ENCODE peak calls at places on chromosomes 13 and 19, in nine cellular contexts. N is right lobe of liver; R is HCT116; V is right atrium auricular region; M is fibroblast of lung; A is effector memory CD4-positive, alpha-beta T cell; I is psoas muscle; O is pancreas; C is H9. E is an unnamed sample. For H3K9me3, the result is how much of the 10 kb centered on the place peaks cover.

GRCh38 chr13:33262997-33263396 is 22.6 kb downstream of the STARD13 start:
- DNase-seq in C (no peak), R (no peak), V (no peak), M (no peak), O (no peak), N (no peak), I (no peak), A (no peak), E (no peak)

GRCh38 chr13:42878721-42879120 is 97.3 kb downstream of the FAM216B start:
- DNase-seq in V (no peak), C (no peak), R (no peak), M (no peak), A (no peak), N (no peak), O (no peak), I (no peak), E (no peak)

GRCh38 chr19:19613456-19613855 is 5.0 kb downstream of the PBX4 start:
- DNase-seq in O (no peak), C (no peak), I (no peak), M (peak), A (no peak), N (no peak), V (no peak), R (peak), E (no peak)

GRCh38 chr13:18944501-18945068 is 237.0 kb downstream of the TUBA3C start:
- DNase-seq in A (no peak), O (no peak), R (no peak), M (no peak), N (no peak), C (no peak), I (no peak), V (no peak), E (no peak)

GRCh38 chr19:13033819-13034611 is 38.7 kb downstream of the NFIX start:
- DNase-seq in M (peak), R (peak), N (peak), I (peak), V (peak), O (peak), C (peak), A (no peak), E (no peak)

GRCh38 chr13:43136940-43137574 is 113.7 kb downstream of the DNAJC15 start:
- DNase-seq in V (no peak), R (no peak), I (no peak), A (no peak), O (no peak), N (peak), M (no peak), C (no peak), E (no peak)

GRCh38 chr13:103640617-103641016 is 574.4 kb upstream of the SLC10A2 start:
- DNase-seq in I (no peak), A (no peak), C (no peak), R (no peak), O (no peak), V (no peak), M (no peak), N (no peak), E (no peak)

GRCh38 chr13:112726018-112726767 is 36.4 kb downstream of the ATP11A start:
- DNase-seq in A (no peak), N (peak), I (no peak), M (no peak), C (peak), O (no peak), R (no peak), V (no peak), E (no peak)

GRCh38 chr13:114081761-114082681 is 50.4 kb downstream of the RASA3 start:
- DNase-seq in O (peak), R (no peak), A (no peak), I (peak), V (peak), M (no peak), N (peak), C (no peak), E (no peak)

GRCh38 chr19:5774921-5775320 is 9.6 kb downstream of the PRR22 start:
- DNase-seq in N (no peak), O (no peak), A (no peak), R (no peak), C (no peak), V (no peak), I (no peak), M (no peak), E (no peak)

GRCh38 chr19:16326401-16327130 is 1.9 kb downstream of the KLF2 start:
- DNase-seq in M (peak), V (no peak), A (peak), O (no peak), R (no peak), N (peak), C (peak), I (peak), E (no peak)

GRCh38 chr19:55831846-55832245 is at the start of gene NLRP11:
- DNase-seq in N (no peak), I (no peak), M (no peak), C (no peak), R (no peak), V (no peak), O (no peak), A (no peak), E (no peak)

GRCh38 chr13:83153833-83154232 is 728.4 kb downstream of the SLITRK1 start:
- DNase-seq in M (no peak), I (no peak), C (no peak), A (no peak), R (no peak), N (no peak), V (no peak), O (no peak), E (no peak)

GRCh38 chr19:4375620-4376228 is 24.6 kb downstream of the SH3GL1 start:
- DNase-seq in O (no peak), C (no peak), M (peak), N (no peak), I (no peak), A (no peak), R (no peak), V (no peak), E (no peak)

GRCh38 chr13:80577285-80577684 is 236.4 kb upstream of the SPRY2 start:
- DNase-seq in I (no peak), N (no peak), C (peak), O (no peak), V (no peak), M (no peak), R (no peak), A (no peak), E (no peak)

GRCh38 chr13:45916036-45916435 is 64.5 kb upstream of the SIAH3 start:
- DNase-seq in V (no peak), M (no peak), O (no peak), A (no peak), C (no peak), I (no peak), N (no peak), R (no peak), E (no peak)

GRCh38 chr13:32713397-32713796 is 127.1 kb downstream of the PDS5B start:
- DNase-seq in C (no peak), I (no peak), O (no peak), N (no peak), R (no peak), M (no peak), V (no peak), A (no peak), E (no peak)

GRCh38 chr19:51690359-51691121 is 2.6 kb upstream of the SPACA6 start:
- DNase-seq in R (no peak), C (peak), N (no peak), O (peak), V (peak), M (peak), A (peak), I (peak), E (peak)

GRCh38 chr13:33392794-33393371 is 107.3 kb upstream of the STARD13 start:
- DNase-seq in M (no peak), N (no peak), V (no peak), O (no peak), A (no peak), C (no peak), I (no peak), R (no peak), E (no peak)

GRCh38 chr19:47047931-47048399 is 459 bp downstream of the TMEM160 start:
- DNase-seq in V (peak), M (peak), R (peak), A (peak), C (peak), N (peak), O (peak), I (peak), E (peak)

GRCh38 chr13:94309997-94310842 is 169.3 kb downstream of the DCT start:
- DNase-seq in V (no peak), C (no peak), N (no peak), M (peak), I (no peak), O (no peak), R (no peak), A (no peak), E (no peak)

GRCh38 chr13:92602560-92602959 is 624.0 kb upstream of the GPC6 start:
- DNase-seq in R (no peak), I (no peak), N (no peak), V (no peak), C (no peak), M (peak), A (no peak), O (no peak), E (no peak)

GRCh38 chr19:12970070-12970820 is 869 bp downstream of the DAND5 start:
- DNase-seq in C (no peak), M (no peak), R (no peak), A (no peak), I (no peak), O (no peak), N (no peak), V (no peak), E (no peak)

GRCh38 chr13:50220938-50221337 is 205.7 kb downstream of the KCNRG start:
- DNase-seq in M (no peak), A (no peak), I (no peak), O (no peak), N (no peak), C (no peak), V (no peak), R (no peak), E (no peak)

GRCh38 chr13:95677564-95678386 is 836 bp downstream of the DNAJC3 start:
- DNase-seq in A (no peak), M (peak), N (peak), C (peak), V (peak), I (no peak), R (no peak), O (no peak), E (no peak)

GRCh38 chr13:110963554-110963970 is 48.7 kb upstream of the ANKRD10 start:
- DNase-seq in M (no peak), I (no peak), N (no peak), R (no peak), O (no peak), V (no peak), A (no peak), C (no peak), E (no peak)
- H3K9me3 ChIP-seq in M (under half), I (under half), N (under half), R (under half), O (under half), V (under half), A (under half), C (under half), E (under half)

DNA sequence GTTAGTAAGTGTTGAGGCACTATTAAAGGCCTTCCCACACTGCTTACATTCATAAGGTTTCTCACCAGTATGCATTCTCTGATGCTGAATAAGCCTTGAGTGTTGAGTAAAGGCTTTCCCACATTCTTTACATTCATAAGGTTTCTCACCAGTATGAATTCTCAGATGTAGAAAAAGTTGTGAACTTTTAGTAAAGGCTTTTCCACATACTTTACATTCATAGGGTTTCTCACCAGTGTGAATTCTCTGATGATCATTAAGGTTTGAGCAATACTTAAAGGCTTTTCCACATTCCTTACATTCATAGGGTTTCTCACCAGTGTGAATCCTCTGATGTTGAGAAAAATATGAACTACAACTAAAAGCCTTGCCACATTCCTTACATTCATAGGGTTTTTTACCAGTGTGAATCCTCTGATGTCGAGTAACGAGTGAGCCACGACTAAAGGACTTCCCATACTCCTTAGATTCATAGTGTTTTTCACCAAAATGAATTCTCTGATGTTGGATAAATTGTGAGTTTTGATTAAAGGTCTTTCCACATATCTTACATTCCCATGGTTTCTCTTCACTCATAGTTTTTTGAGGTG is 24.2 kb downstream of the ZNF829 start:
- DNase-seq in R (no peak), O (no peak), A (no peak), N (no peak), V (no peak), C (no peak), I (no peak), M (no peak), E (no peak)
- H3K9me3 ChIP-seq in R (under half), O (under half), A (half or more), N (under half), V (half or more), C (half or more), I (half or more), M (under half), E (half or more)

GRCh38 chr19:58007285-58007684 is 4.7 kb upstream of the ZNF606 start:
- DNase-seq in V (no peak), C (peak), A (no peak), N (no peak), O (no peak), M (no peak), I (no peak), R (no peak), E (no peak)
- H3K9me3 ChIP-seq in V (under half), C (under half), A (half or more), N (under half), O (under half), M (under half), I (half or more), R (under half), E (under half)

GRCh38 chr19:58237324-58237723 is 8.6 kb downstream of the ZNF544 start:
- DNase-seq in R (no peak), A (no peak), C (no peak), M (no peak), N (no peak), V (no peak), O (no peak), I (no peak), E (no peak)
- H3K9me3 ChIP-seq in R (under half), A (under half), C (under half), M (under half), N (under half), V (under half), O (under half), I (half or more), E (under half)

GRCh38 chr13:44257806-44258205 is 115.8 kb upstream of the SERP2 start:
- DNase-seq in N (no peak), I (no peak), M (peak), C (no peak), O (no peak), A (no peak), R (no peak), V (no peak), E (no peak)
- H3K9me3 ChIP-seq in N (under half), I (under half), M (under half), C (under half), O (under half), A (under half), R (under half), V (under half), E (under half)

GRCh38 chr13:35292329-35292728 is 184.2 kb downstream of the MAB21L1 start:
- DNase-seq in R (no peak), V (no peak), A (no peak), C (no peak), I (no peak), M (no peak), O (no peak), N (no peak), E (no peak)
- H3K9me3 ChIP-seq in R (under half), V (under half), A (under half), C (under half), I (under half), M (under half), O (under half), N (under half), E (under half)

GRCh38 chr19:58213075-58213369 is 15.7 kb upstream of the ZNF544 start:
- DNase-seq in A (no peak), N (no peak), O (no peak), M (no peak), C (no peak), V (no peak), I (no peak), R (no peak), E (no peak)

GRCh38 chr19:58217607-58218391 is 10.9 kb upstream of the ZNF544 start:
- DNase-seq in I (no peak), N (no peak), C (no peak), R (no peak), V (no peak), A (no peak), O (no peak), M (no peak), E (no peak)

GRCh38 chr19:58217069-58217481 is 11.6 kb upstream of the ZNF544 start:
- DNase-seq in R (no peak), O (no peak), V (no peak), N (no peak), C (peak), I (no peak), M (no peak), A (no peak), E (no peak)

GRCh38 chr19:58209577-58209976 is 19.1 kb upstream of the ZNF544 start:
- DNase-seq in V (no peak), N (no peak), I (no peak), M (no peak), C (no peak), A (no peak), O (no peak), R (no peak), E (no peak)

GRCh38 chr19:58212336-58213074 is 16.2 kb upstream of the ZNF544 start:
- DNase-seq in V (no peak), M (no peak), I (no peak), O (no peak), N (no peak), R (no peak), C (no peak), A (no peak), E (no peak)
- H3K9me3 ChIP-seq in V (half or more), M (under half), I (half or more), O (under half), N (half or more), R (under half), C (under half), A (half or more), E (under half)

DNA sequence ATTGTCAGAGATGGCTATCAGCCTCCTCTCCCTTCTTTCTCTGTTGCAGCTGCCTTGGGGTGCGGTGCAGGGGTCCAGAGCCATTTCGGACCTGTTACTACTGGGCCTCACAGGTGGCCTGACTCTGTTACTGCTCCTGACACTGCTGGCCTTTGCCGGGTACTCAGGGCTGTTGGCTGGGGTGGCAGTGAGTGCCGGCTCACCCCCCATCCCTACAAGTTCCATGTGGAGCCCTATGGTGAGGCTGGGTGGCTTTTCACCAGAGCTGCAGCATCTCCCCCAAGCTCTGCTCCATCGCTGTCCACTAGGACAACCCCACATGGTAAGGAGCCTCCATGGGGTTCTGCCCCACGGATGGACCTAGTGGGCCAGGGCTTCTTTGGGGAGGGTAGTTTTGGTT is 13.7 kb upstream of the ZNF492 start:
- DNase-seq in I (no peak), M (no peak), A (no peak), R (no peak), V (no peak), C (no peak), N (peak), O (no peak), E (no peak)
- H3K9me3 ChIP-seq in I (under half), M (under half), A (under half), R (under half), V (under half), C (half or more), N (under half), O (under half), E (under half)

GRCh38 chr19:58108546-58108817 is 10.5 kb upstream of the ZSCAN18 start:
- DNase-seq in V (no peak), A (no peak), R (no peak), O (no peak), N (no peak), C (no peak), I (no peak), M (no peak), E (no peak)

DNA sequence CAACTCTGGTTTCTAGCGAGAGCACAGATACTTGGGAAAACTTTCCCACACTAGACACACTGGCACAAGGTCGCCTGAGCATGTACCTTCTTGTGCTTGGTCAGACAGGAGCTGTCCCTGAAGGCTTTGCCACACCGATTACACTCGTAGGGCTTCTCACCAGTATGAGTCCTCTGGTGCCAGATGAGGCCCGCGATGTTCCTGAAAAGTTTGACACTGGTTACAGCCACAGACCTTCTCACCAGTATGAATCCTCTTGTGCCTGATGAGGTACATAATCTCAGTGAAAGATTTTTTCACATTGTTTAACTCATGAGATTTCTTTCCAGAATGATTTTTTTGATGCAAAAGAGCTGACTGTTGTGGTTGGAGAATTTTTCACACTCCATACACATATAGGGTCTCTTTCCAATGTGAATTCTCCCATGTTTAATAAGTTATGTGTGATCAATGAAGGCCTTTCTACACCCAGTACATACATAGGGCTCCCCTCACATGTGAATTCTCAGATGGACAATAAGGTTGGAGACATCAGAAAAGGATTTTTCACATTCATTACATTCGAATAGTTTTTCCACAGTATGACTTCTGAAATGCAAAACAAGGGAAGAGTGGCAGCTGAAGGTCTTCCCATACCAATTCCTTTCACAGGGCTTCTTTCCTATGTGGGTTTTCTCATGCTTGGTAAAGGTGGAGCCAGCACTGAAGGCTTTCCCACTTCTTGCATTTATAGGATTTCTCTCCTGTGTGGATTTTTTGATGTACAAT is 9.9 kb upstream of the ZSCAN18 start:
- DNase-seq in O (no peak), C (no peak), I (no peak), V (no peak), M (no peak), A (no peak), R (no peak), N (no peak), E (no peak)
- H3K9me3 ChIP-seq in O (under half), C (half or more), I (half or more), V (under half), M (under half), A (half or more), R (under half), N (under half), E (under half)

GRCh38 chr19:36745870-36746269 is 26.7 kb downstream of the ZNF850 start:
- DNase-seq in O (no peak), N (no peak), R (no peak), V (no peak), A (no peak), M (no peak), I (no peak), C (no peak), E (no peak)
- H3K9me3 ChIP-seq in O (under half), N (half or more), R (under half), V (half or more), A (half or more), M (under half), I (half or more), C (half or more), E (under half)